ENCODE peak calls at places on chromosomes 3 and 15, in five cellular contexts. W is CD8-positive, alpha-beta memory T cell; C is right atrium auricular region; P is psoas muscle; K is mucosa of descending colon. Q is an unnamed sample. For H3K4me1, the result is how much of the 10 kb centered on the place peaks cover.

GRCh38 chr3:38003371-38003816 is 12.8 kb downstream of the VILL start:
- DNase-seq in K (peak), C (peak), P (peak), W (peak), Q (peak)

GRCh38 chr15:89498574-89498906 is 2.2 kb upstream of the RHCG start:
- DNase-seq in P (no peak), W (no peak), K (no peak), C (no peak), Q (no peak)

GRCh38 chr3:17806876-17807275 is 64.4 kb upstream of the TBC1D5 start:
- DNase-seq in P (no peak), W (no peak), C (no peak), K (no peak), Q (no peak)

GRCh38 chr3:49723301-49723630 is 485 bp downstream of the GMPPB start:
- DNase-seq in W (peak), C (no peak), P (peak), K (peak), Q (peak)

GRCh38 chr3:134978658-134979057 is 183.6 kb downstream of the EPHB1 start:
- DNase-seq in C (no peak), K (no peak), P (no peak), W (no peak), Q (no peak)

GRCh38 chr3:17088602-17089313 is 204.0 kb downstream of the PLCL2 start:
- DNase-seq in C (no peak), W (peak), P (no peak), K (no peak), Q (no peak)

GRCh38 chr15:83066761-83067637 is at the start of gene BTBD1:
- DNase-seq in K (peak), P (peak), W (peak), C (peak), Q (peak)

GRCh38 chr15:78810003-78810376 is 1.3 kb downstream of the ADAMTS7 start:
- DNase-seq in P (no peak), K (no peak), W (no peak), C (no peak), Q (no peak)

GRCh38 chr3:60391292-60391691 is 860.0 kb downstream of the FHIT start:
- DNase-seq in C (no peak), K (no peak), P (no peak), W (no peak), Q (no peak)

GRCh38 chr3:32817195-32817560 is 619 bp upstream of the TRIM71 start:
- DNase-seq in C (no peak), P (no peak), W (no peak), K (no peak), Q (no peak)
- H3K4me1 ChIP-seq in C (under half), P (under half), W (under half), K (under half), Q (under half)

GRCh38 chr15:63483521-63484371 is 20.6 kb upstream of the USP3 start:
- DNase-seq in P (no peak), W (no peak), C (no peak), K (no peak), Q (no peak)
- H3K4me1 ChIP-seq in P (under half), W (half or more), C (under half), K (under half), Q (under half)

DNA sequence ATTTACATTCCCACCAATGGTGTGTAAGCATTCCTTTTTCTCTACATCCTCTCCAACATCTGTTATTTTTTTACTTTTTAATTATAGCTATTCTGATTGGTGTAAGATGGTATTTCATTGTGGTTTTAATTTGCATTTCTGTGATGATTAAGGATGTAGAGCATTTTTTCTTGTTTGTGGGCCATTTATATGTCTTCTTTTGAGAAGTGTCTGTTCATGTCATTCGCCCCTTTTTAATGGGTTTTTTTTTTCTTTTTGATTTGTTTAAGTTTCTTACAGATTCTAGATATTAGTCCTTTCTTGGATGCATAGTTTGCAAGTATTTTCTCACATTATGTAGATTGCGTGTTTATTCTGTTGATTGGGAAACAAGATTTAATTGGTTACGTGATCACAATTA is 14.2 kb downstream of the RAP2B start:
- DNase-seq in P (no peak), C (no peak), K (no peak), W (no peak), Q (no peak)
- H3K4me1 ChIP-seq in P (under half), C (under half), K (under half), W (under half), Q (under half)

GRCh38 chr15:72487070-72487797 is 13.1 kb downstream of the ARIH1 start:
- DNase-seq in W (no peak), P (no peak), K (no peak), C (no peak), Q (peak)
- H3K4me1 ChIP-seq in W (half or more), P (half or more), K (under half), C (under half), Q (under half)